ENCODE peak calls at places on chromosomes 1 and 21, in four cellular contexts. R, T, Y and W are unnamed samples.

GRCh38 chr21:35437941-35438340 is 388.8 kb upstream of the RUNX1 start:
- DNase-seq in R (no peak), T (no peak), Y (no peak), W (no peak)

GRCh38 chr1:226945858-226946245 is 5.8 kb downstream of the COQ8A start:
- DNase-seq in R (no peak), T (peak), Y (no peak), W (no peak)

GRCh38 chr21:41169258-41169576 is 1.3 kb downstream of the BACE2 start:
- DNase-seq in R (no peak), T (no peak), Y (no peak), W (no peak)

GRCh38 chr1:173302890-173303829 is 96.0 kb upstream of the TNFSF4 start:
- DNase-seq in R (no peak), T (no peak), Y (no peak), W (no peak)

GRCh38 chr1:25967308-25967707 is 30.6 kb downstream of the PAFAH2 start:
- DNase-seq in R (no peak), T (no peak), Y (no peak), W (no peak)

GRCh38 chr1:39691383-39692151 is at the start of gene HPCAL4:
- DNase-seq in R (peak), T (peak), Y (peak), W (peak)

GRCh38 chr1:230867119-230867902 is 1.0 kb downstream of the C1orf198 start:
- DNase-seq in R (no peak), T (no peak), Y (no peak), W (no peak)

GRCh38 chr1:29708381-29708780 is 472.1 kb downstream of the PTPRU start:
- DNase-seq in R (no peak), T (no peak), Y (no peak), W (no peak)

GRCh38 chr1:19892129-19892528 is 9.9 kb downstream of the OTUD3 start:
- DNase-seq in R (no peak), T (no peak), Y (no peak), W (no peak)

GRCh38 chr1:32618673-32619221 is 31.6 kb downstream of the ZBTB8OS start:
- DNase-seq in R (no peak), T (no peak), Y (no peak), W (no peak)

GRCh38 chr1:32180186-32181060 is 948 bp downstream of the TXLNA start:
- DNase-seq in R (peak), T (no peak), Y (peak), W (no peak)

GRCh38 chr1:206029484-206029883 is 5.8 kb upstream of the CTSE start:
- DNase-seq in R (no peak), T (no peak), Y (peak), W (peak)

GRCh38 chr1:232432313-232432712 is 197.6 kb downstream of the SIPA1L2 start:
- DNase-seq in R (no peak), T (no peak), Y (no peak), W (no peak)

GRCh38 chr21:44789880-44790279 is 11.7 kb downstream of the UBE2G2 start:
- DNase-seq in R (no peak), T (no peak), Y (no peak), W (no peak)

GRCh38 chr1:41282679-41283317 is 40.7 kb upstream of the SCMH1 start:
- DNase-seq in R (no peak), T (no peak), Y (no peak), W (no peak)

GRCh38 chr1:7303554-7304347 is 467.3 kb upstream of the VAMP3 start:
- DNase-seq in R (no peak), T (no peak), Y (no peak), W (no peak)

GRCh38 chr1:167297222-167298214 is 76.8 kb downstream of the POU2F1 start:
- DNase-seq in R (no peak), T (peak), Y (no peak), W (no peak)

GRCh38 chr1:101128211-101128727 is 102.7 kb upstream of the DPH5 start:
- DNase-seq in R (no peak), T (no peak), Y (no peak), W (no peak)

GRCh38 chr1:153626477-153626928 is 802 bp downstream of the S100A13 start:
- DNase-seq in R (no peak), T (no peak), Y (no peak), W (no peak)

GRCh38 chr21:39258207-39258606 is 55.2 kb downstream of the BRWD1 start:
- DNase-seq in R (no peak), T (no peak), Y (no peak), W (no peak)

GRCh38 chr21:41133896-41134522 is 34.0 kb upstream of the BACE2 start:
- DNase-seq in R (no peak), T (no peak), Y (no peak), W (no peak)

GRCh38 chr1:33080373-33080772 is 580 bp upstream of the AZIN2 start:
- DNase-seq in R (no peak), T (no peak), Y (no peak), W (no peak)

GRCh38 chr1:223521150-223521549 is 127.9 kb downstream of the CCDC185 start:
- DNase-seq in R (no peak), T (no peak), Y (no peak), W (no peak)

GRCh38 chr1:174051956-174052355 is 29.8 kb upstream of the RC3H1 start:
- DNase-seq in R (no peak), T (peak), Y (no peak), W (no peak)

GRCh38 chr1:185441608-185442007 is 124.6 kb upstream of the IVNS1ABP start:
- DNase-seq in R (no peak), T (no peak), Y (no peak), W (no peak)

GRCh38 chr1:28642847-28643635 is at the start of gene TAF12:
- DNase-seq in R (peak), T (peak), Y (peak), W (peak)
- TF ChIP-seq CTCF in R (peak), T (no peak), Y (peak), W (peak)

GRCh38 chr1:42335050-42335808 is at the start of gene FOXJ3:
- DNase-seq in R (peak), T (peak), Y (peak), W (peak)
- TF ChIP-seq CTCF in R (no peak), T (no peak), Y (peak), W (no peak)

GRCh38 chr1:236497908-236498307 is 25.9 kb upstream of the LGALS8 start:
- DNase-seq in R (no peak), T (no peak), Y (no peak), W (no peak)

GRCh38 chr1:236501093-236501492 is 22.7 kb upstream of the LGALS8 start:
- DNase-seq in R (no peak), T (peak), Y (no peak), W (no peak)

GRCh38 chr1:236507022-236507700 is 16.6 kb upstream of the LGALS8 start:
- DNase-seq in R (no peak), T (no peak), Y (no peak), W (no peak)

GRCh38 chr1:236502579-236502971 is 21.2 kb upstream of the LGALS8 start:
- DNase-seq in R (no peak), T (no peak), Y (no peak), W (no peak)

DNA sequence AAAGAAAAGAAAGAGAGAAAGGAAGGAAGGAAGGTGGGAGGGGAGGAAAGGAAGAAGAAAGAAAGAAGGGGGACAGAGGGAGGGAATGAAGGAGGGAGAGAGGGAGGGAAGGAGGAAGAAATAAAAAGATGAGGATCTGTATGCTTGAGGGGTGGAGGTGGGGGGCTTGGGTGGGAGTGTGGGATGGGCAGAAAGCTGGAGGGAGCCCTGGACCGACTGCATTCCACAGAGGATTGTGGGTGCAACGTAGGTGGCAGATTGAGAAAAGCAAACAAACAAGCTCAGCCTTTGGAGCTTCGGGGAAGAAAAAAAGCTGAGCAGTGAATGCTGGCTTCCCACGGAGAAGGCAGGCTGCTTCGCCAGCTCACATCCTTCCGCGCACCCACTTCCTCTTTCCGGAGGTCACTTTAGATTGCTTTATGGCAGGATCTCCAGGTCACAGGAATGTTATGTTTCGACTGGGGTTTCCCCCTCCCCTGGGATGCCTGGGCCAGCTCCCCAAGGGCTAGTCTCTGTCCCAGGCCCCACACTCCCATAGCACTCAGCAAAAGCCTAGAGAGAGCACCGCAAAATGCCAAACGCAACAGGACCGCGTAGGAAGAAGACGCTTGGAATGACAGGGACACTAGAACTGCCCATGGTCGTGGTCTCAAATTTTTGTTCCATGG is 20.7 kb upstream of the LGALS8 start:
- DNase-seq in R (no peak), T (no peak), Y (peak), W (no peak)
- TF ChIP-seq CTCF in R (no peak), T (no peak), Y (no peak), W (no peak)

GRCh38 chr1:12244078-12244477 is 14.2 kb downstream of the VPS13D start:
- DNase-seq in R (no peak), T (no peak), Y (no peak), W (no peak)
- TF ChIP-seq CTCF in R (no peak), T (no peak), Y (peak), W (peak)

DNA sequence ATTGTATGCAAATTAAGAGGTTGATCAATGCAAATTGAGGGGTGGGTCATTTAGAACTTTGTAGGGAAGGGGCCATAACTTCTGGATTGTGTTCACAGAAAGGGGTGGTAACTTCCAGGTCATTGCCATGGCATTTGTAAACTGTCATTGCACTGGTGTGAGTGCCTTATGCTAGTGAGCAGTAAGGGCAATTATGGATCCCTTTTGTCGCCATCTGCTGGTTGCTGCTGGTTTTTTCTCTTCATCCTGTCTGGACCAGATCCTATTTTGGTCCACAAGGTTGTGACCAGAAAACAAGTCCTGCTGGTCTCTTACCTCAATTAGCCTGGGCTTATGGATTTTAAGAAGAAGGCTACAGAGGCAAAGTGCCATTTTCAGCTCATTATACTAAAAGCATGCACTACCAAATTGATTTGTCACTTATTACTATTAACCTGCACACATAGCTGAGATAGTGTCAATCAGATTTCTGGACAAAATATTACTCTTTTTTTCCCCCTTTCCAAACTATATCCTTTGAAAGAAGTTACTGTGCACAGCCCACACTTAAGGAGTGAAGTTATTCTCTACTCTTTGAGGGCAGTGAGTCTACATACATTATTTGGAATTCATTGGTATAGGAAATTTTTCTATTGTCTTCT is 196.2 kb downstream of the ZC3H11B start:
- DNase-seq in R (no peak), T (no peak), Y (no peak), W (no peak)
- TF ChIP-seq CTCF in R (peak), T (peak), Y (peak), W (peak)

GRCh38 chr1:164703971-164704411 is 145.0 kb downstream of the PBX1 start:
- DNase-seq in R (no peak), T (no peak), Y (no peak), W (no peak)

GRCh38 chr1:164702664-164703063 is 143.7 kb downstream of the PBX1 start:
- DNase-seq in R (no peak), T (no peak), Y (no peak), W (no peak)

GRCh38 chr1:164706596-164706995 is 147.6 kb downstream of the PBX1 start:
- DNase-seq in R (no peak), T (no peak), Y (no peak), W (no peak)

GRCh38 chr1:164703415-164703814 is 144.4 kb downstream of the PBX1 start:
- DNase-seq in R (no peak), T (no peak), Y (no peak), W (no peak)

DNA sequence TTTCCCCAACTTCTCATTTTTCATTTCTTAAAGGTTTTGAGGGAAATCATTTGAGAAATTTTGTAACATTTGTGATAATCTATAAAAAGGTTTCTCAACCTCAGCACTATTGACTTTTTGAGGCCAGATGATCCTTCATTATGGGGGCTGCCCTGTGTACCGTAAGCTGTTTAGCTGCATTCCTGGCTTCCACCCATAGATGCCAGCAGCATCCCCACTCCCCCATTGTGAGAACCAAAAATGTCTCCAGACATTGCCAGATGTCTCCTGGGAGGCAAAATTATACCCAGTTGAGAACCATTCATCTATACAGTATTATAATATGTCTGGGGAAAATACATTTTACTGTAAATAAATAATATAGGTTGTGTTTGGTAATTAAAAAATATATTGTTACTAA is 146.0 kb downstream of the PBX1 start:
- DNase-seq in R (no peak), T (no peak), Y (no peak), W (no peak)
- TF ChIP-seq CTCF in R (no peak), T (no peak), Y (no peak), W (peak)

GRCh38 chr1:91032349-91032748 is 10.5 kb upstream of the ZNF644 start:
- DNase-seq in R (no peak), T (no peak), Y (no peak), W (no peak)
- TF ChIP-seq CTCF in R (no peak), T (no peak), Y (no peak), W (no peak)

GRCh38 chr1:152182431-152182830 is 23.4 kb upstream of the RPTN start:
- DNase-seq in R (no peak), T (no peak), Y (no peak), W (no peak)
- TF ChIP-seq CTCF in R (peak), T (no peak), Y (peak), W (no peak)